ENCODE peak calls at places on chromosomes 4 and X, in eight cellular contexts. T, K, P, I, Y, O, V and S are unnamed samples.

GRCh38 chr4:40601641-40602040 is 28.0 kb downstream of the RBM47 start:
- DNase-seq in Y (no peak), P (no peak), T (no peak), O (no peak), V (no peak), I (no peak), K (peak; percentile 56), S (no peak)

GRCh38 chrX:50075630-50076349 is 125.0 kb downstream of the AKAP4 start:
- DNase-seq in O (no peak), V (no peak), K (no peak), T (no peak), P (no peak), I (no peak), Y (no peak), S (no peak)

GRCh38 chr4:134200811-134201215 is 776 bp downstream of the PABPC4L start:
- DNase-seq in P (no peak), Y (no peak), T (no peak), O (no peak), I (no peak), K (no peak), V (no peak), S (peak; percentile 27)

GRCh38 chrX:145178268-145178667 is 69.0 kb upstream of the SPANXN1 start:
- DNase-seq in T (no peak), V (no peak), Y (no peak), P (no peak), O (no peak), I (no peak), K (no peak), S (no peak)

GRCh38 chrX:132331532-132331931 is 112.3 kb upstream of the RAP2C start:
- DNase-seq in K (no peak), I (no peak), Y (no peak), V (no peak), O (no peak), T (no peak), P (no peak), S (no peak)

GRCh38 chr4:102483120-102483519 is 18.0 kb upstream of the NFKB1 start:
- DNase-seq in V (no peak), Y (no peak), P (no peak), O (no peak), K (no peak), T (no peak), I (no peak), S (no peak)

GRCh38 chr4:158090323-158090722 is 82.5 kb downstream of the GASK1B start:
- DNase-seq in I (no peak), K (no peak), T (no peak), P (no peak), Y (no peak), O (peak; percentile 59), V (peak; percentile 31), S (no peak)

GRCh38 chr4:792729-793108 is 33.2 kb downstream of the CPLX1 start:
- DNase-seq in Y (no peak), I (no peak), P (no peak), V (no peak), T (no peak), O (no peak), K (no peak), S (no peak)

GRCh38 chrX:111098874-111099273 is 2.9 kb downstream of the PAK3 start:
- DNase-seq in T (peak; percentile 40), Y (no peak), K (peak; percentile 39), I (no peak), O (peak; percentile 3), V (no peak), P (no peak), S (no peak)

GRCh38 chr4:25098964-25099843 is 61.0 kb downstream of the SEPSECS start:
- DNase-seq in I (peak; percentile 89), T (peak; percentile 54), O (peak; percentile 66), V (peak; percentile 92), P (no peak), Y (no peak), K (peak; percentile 30), S (peak; percentile 89)

GRCh38 chr4:166324321-166324720 is 451.3 kb downstream of the TLL1 start:
- DNase-seq in P (no peak), K (no peak), Y (no peak), O (peak; percentile 6), T (peak; percentile 61), V (no peak), I (peak; percentile 18), S (no peak)

GRCh38 chr4:38871593-38871992 is 4.0 kb downstream of the FAM114A1 start:
- DNase-seq in K (no peak), T (no peak), I (no peak), V (no peak), P (no peak), O (no peak), Y (no peak), S (no peak)

GRCh38 chrX:43679778-43680177 is 23.7 kb downstream of the MAOA start:
- DNase-seq in O (peak; percentile 77), Y (no peak), V (no peak), K (no peak), T (peak; percentile 54), I (no peak), P (no peak), S (no peak)

GRCh38 chr4:124641715-124642380 is 70.7 kb downstream of the ANKRD50 start:
- DNase-seq in O (peak; percentile 73), Y (no peak), P (no peak), K (peak; percentile 25), T (peak; percentile 97), I (peak; percentile 88), V (no peak), S (no peak)

GRCh38 chr4:73434311-73434710 is 1.7 kb upstream of the AFP start:
- DNase-seq in T (peak; percentile 18), V (no peak), K (no peak), O (peak; percentile 24), P (no peak), I (no peak), Y (no peak), S (no peak)

GRCh38 chr4:8593268-8594096 is 917 bp downstream of the CPZ start:
- DNase-seq in O (no peak), V (no peak), K (no peak), Y (no peak), P (no peak), I (no peak), T (no peak), S (no peak)

GRCh38 chr4:136831553-136831952 is 700.7 kb downstream of the PCDH18 start:
- DNase-seq in I (no peak), T (no peak), V (no peak), P (no peak), O (no peak), Y (no peak), K (no peak), S (no peak)

GRCh38 chr4:80999943-81000342 is 30.6 kb upstream of the BMP3 start:
- DNase-seq in T (no peak), P (no peak), O (no peak), I (no peak), Y (no peak), K (no peak), V (no peak), S (no peak)

GRCh38 chr4:36325499-36325898 is 44.1 kb downstream of the DTHD1 start:
- DNase-seq in T (peak; percentile 34), K (no peak), P (no peak), V (no peak), O (no peak), I (no peak), Y (no peak), S (no peak)

GRCh38 chrX:135543924-135544323 is 23.5 kb downstream of the INTS6L start:
- DNase-seq in O (no peak), Y (no peak), I (no peak), V (no peak), K (no peak), T (peak; percentile 2), P (no peak), S (no peak)

GRCh38 chrX:21606037-21606436 is 52.1 kb downstream of the KLHL34 start:
- DNase-seq in Y (no peak), P (no peak), T (no peak), V (no peak), I (no peak), K (no peak), O (peak; percentile 42), S (no peak)

GRCh38 chr4:153438916-153439756 is 27.0 kb upstream of the TMEM131L start:
- DNase-seq in T (no peak), P (no peak), V (no peak), O (no peak), Y (no peak), I (no peak), K (no peak), S (no peak)
- H3K4me3 ChIP-seq in T (no peak overlapping the region), P (peak overlapping the region; percentile 36), V (no peak overlapping the region), O (no peak overlapping the region), Y (peak overlapping the region; percentile 1), I (no peak overlapping the region), K (no peak overlapping the region), S (peak overlapping the region; percentile 35)

GRCh38 chrX:103175944-103176753 is 38.8 kb upstream of the BEX4 start:
- DNase-seq in V (peak; percentile 23), O (peak; percentile 51), Y (no peak), T (peak; percentile 48), P (no peak), K (peak; percentile 40), I (peak; percentile 58), S (no peak)
- H3K4me3 ChIP-seq in V (no peak overlapping the region), O (no peak overlapping the region), Y (no peak overlapping the region), T (no peak overlapping the region), P (no peak overlapping the region), K (no peak overlapping the region), I (peak overlapping the region; percentile 37), S (no peak overlapping the region)

DNA sequence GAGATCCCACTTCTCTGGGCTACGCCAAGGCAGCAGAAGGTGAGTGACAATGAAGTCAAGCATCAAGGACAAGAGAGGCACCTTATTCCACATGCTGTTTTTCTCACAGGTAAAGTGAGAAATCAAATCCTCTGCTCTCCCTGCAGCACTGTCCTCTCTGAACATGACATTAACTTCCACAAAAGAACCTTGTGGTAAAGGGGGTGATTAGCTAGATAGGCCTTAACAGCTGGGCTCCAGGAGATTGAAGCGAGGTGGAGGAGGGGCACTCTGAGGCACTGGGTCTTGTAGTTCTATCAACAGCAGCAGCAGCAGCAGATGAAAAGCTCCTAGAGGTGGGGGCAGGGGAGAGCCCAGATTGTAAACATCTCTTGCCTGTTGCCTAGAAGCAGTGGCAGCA is 96.8 kb upstream of the CXXC4 start:
- DNase-seq in I (no peak), K (no peak), O (peak; percentile 29), Y (no peak), T (no peak), V (no peak), P (no peak), S (peak; percentile 34)
- H3K4me3 ChIP-seq in I (no peak overlapping the region), K (no peak overlapping the region), O (no peak overlapping the region), Y (no peak overlapping the region), T (no peak overlapping the region), V (no peak overlapping the region), P (no peak overlapping the region), S (no peak overlapping the region)

GRCh38 chr4:3010998-3011397 is 47.6 kb downstream of the GRK4 start:
- DNase-seq in K (no peak), T (peak; percentile 91), P (no peak), I (no peak), V (peak; percentile 27), O (peak; percentile 86), Y (peak; percentile 81), S (no peak)

GRCh38 chr4:3013323-3013722 is 50.0 kb downstream of the GRK4 start:
- DNase-seq in Y (no peak), I (no peak), O (no peak), T (no peak), K (no peak), P (no peak), V (no peak), S (no peak)

GRCh38 chr4:3010577-3010976 is 47.2 kb downstream of the GRK4 start:
- DNase-seq in O (no peak), V (no peak), P (no peak), Y (no peak), I (no peak), K (no peak), T (peak; percentile 82), S (no peak)

GRCh38 chr4:3009422-3009821 is 46.1 kb downstream of the GRK4 start:
- DNase-seq in T (peak; percentile 87), P (no peak), O (peak; percentile 26), K (no peak), V (no peak), Y (peak; percentile 74), I (no peak), S (no peak)

GRCh38 chr4:3011456-3012220 is 48.3 kb downstream of the GRK4 start:
- DNase-seq in I (no peak), K (no peak), V (no peak), P (no peak), Y (peak; percentile 53), T (no peak), O (no peak), S (no peak)
- H3K4me3 ChIP-seq in I (no peak overlapping the region), K (no peak overlapping the region), V (no peak overlapping the region), P (no peak overlapping the region), Y (no peak overlapping the region), T (no peak overlapping the region), O (no peak overlapping the region), S (no peak overlapping the region)